ENCODE peak calls at places on chromosomes 12 and 14, in five cellular contexts. R, G, N, D and B are unnamed samples.

GRCh38 chr14:54935958-54936357 is 33.3 kb upstream of the GCH1 start:
- DNase-seq in R (no peak), G (no peak), N (no peak), D (no peak), B (no peak)

GRCh38 chr12:51886021-51886710 is 1.7 kb upstream of the ANKRD33 start:
- DNase-seq in R (peak), G (no peak), N (no peak), D (no peak), B (peak)

GRCh38 chr12:108129017-108129812 is at the start of gene WSCD2:
- DNase-seq in R (peak), G (peak), N (no peak), D (peak), B (no peak)

GRCh38 chr12:19577131-19577530 is 137.8 kb downstream of the AEBP2 start:
- DNase-seq in R (no peak), G (no peak), N (no peak), D (no peak), B (no peak)

GRCh38 chr14:56933446-56933845 is 123.2 kb upstream of the OTX2 start:
- DNase-seq in R (no peak), G (no peak), N (no peak), D (no peak), B (no peak)

GRCh38 chr12:80715850-80716249 is 862 bp upstream of the MYF5 start:
- DNase-seq in R (no peak), G (no peak), N (no peak), D (no peak), B (no peak)

GRCh38 chr14:70785556-70785955 is 23.8 kb downstream of the MAP3K9 start:
- DNase-seq in R (no peak), G (no peak), N (no peak), D (no peak), B (no peak)

GRCh38 chr14:64706552-64707193 is 2.4 kb downstream of the PLEKHG3 start:
- DNase-seq in R (no peak), G (peak), N (no peak), D (peak), B (no peak)

GRCh38 chr14:64912256-64912655 is 2.0 kb upstream of the CHURC1 start:
- DNase-seq in R (peak), G (no peak), N (no peak), D (no peak), B (no peak)

GRCh38 chr12:123748661-123749060 is 13.4 kb upstream of the DNAH10 start:
- DNase-seq in R (no peak), G (no peak), N (no peak), D (no peak), B (no peak)

GRCh38 chr12:98053202-98053601 is 462.2 kb upstream of the TMPO start:
- DNase-seq in R (no peak), G (no peak), N (no peak), D (no peak), B (no peak)

GRCh38 chr12:27785882-27786570 is 6.0 kb upstream of the MANSC4 start:
- DNase-seq in R (peak), G (no peak), N (no peak), D (no peak), B (peak)

GRCh38 chr12:50788562-50788961 is 24.7 kb downstream of the ATF1 start:
- DNase-seq in R (no peak), G (no peak), N (no peak), D (no peak), B (no peak)

GRCh38 chr12:95623554-95624170 is 72.4 kb upstream of the USP44 start:
- DNase-seq in R (peak), G (peak), N (no peak), D (peak), B (peak)

GRCh38 chr12:15701721-15702156 is 87.4 kb downstream of the EPS8 start:
- DNase-seq in R (no peak), G (no peak), N (no peak), D (no peak), B (no peak)

GRCh38 chr12:68842784-68843567 is 35.0 kb downstream of the MDM2 start:
- DNase-seq in R (no peak), G (no peak), N (no peak), D (no peak), B (no peak)

GRCh38 chr12:24380122-24380521 is 430.7 kb upstream of the SOX5 start:
- DNase-seq in R (no peak), G (no peak), N (no peak), D (no peak), B (no peak)

GRCh38 chr14:70002589-70003240 is 123.5 kb downstream of the SMOC1 start:
- DNase-seq in R (no peak), G (no peak), N (no peak), D (no peak), B (no peak)

GRCh38 chr12:958449-959123 is 9.1 kb upstream of the RAD52 start:
- DNase-seq in R (no peak), G (no peak), N (no peak), D (no peak), B (no peak)

GRCh38 chr14:35766700-35767082 is 42.4 kb downstream of the RALGAPA1 start:
- DNase-seq in R (no peak), G (no peak), N (no peak), D (no peak), B (no peak)

GRCh38 chr12:18683603-18684002 is 54.2 kb downstream of the PLCZ1 start:
- DNase-seq in R (peak), G (no peak), N (no peak), D (no peak), B (no peak)

GRCh38 chr12:82660541-82661325 is 26.0 kb upstream of the TMTC2 start:
- DNase-seq in R (no peak), G (no peak), N (no peak), D (no peak), B (no peak)

GRCh38 chr12:21827135-21827534 is 52.6 kb upstream of the KCNJ8 start:
- DNase-seq in R (no peak), G (no peak), N (no peak), D (no peak), B (no peak)

GRCh38 chr12:113935459-113935858 is 30.7 kb downstream of the RBM19 start:
- DNase-seq in R (no peak), G (no peak), N (no peak), D (no peak), B (no peak)

GRCh38 chr14:89017417-89017816 is 193.0 kb downstream of the TTC8 start:
- DNase-seq in R (no peak), G (no peak), N (no peak), D (no peak), B (no peak)

GRCh38 chr14:26276757-26277156 is 321.1 kb downstream of the NOVA1 start:
- DNase-seq in R (peak), G (peak), N (no peak), D (peak), B (no peak)

GRCh38 chr14:24367506-24368214 is at the start of gene NFATC4:
- DNase-seq in R (no peak), G (peak), N (no peak), D (peak), B (no peak)